ENCODE peak calls at places on chromosomes 2 and 18, in five cellular contexts. L is head of caudate nucleus; P is EH; U is CD8-positive, alpha-beta T cell; C is NCI-H2081. I is an unnamed sample.
A peak's percentile ranks its signal among the peaks of the same experiment; 100 is the strongest.

GRCh38 chr2:7895356-7895755 is 786.5 kb upstream of the ID2 start:
- DNase-seq in L (no peak), P (no peak), U (no peak), C (no peak), I (no peak)

GRCh38 chr18:27042177-27042576 is 142.9 kb downstream of the CHST9 start:
- DNase-seq in L (no peak), P (no peak), U (no peak), C (no peak), I (no peak)

GRCh38 chr2:225493420-225494099 is 94.0 kb downstream of the NYAP2 start:
- DNase-seq in L (peak; percentile 13), P (no peak), U (no peak), C (no peak), I (no peak)

GRCh38 chr18:56146565-56146964 is 491.8 kb downstream of the TXNL1 start:
- DNase-seq in L (no peak), P (peak; percentile 74), U (no peak), C (no peak), I (no peak)

GRCh38 chr2:46381871-46382270 is 84.7 kb downstream of the EPAS1 start:
- DNase-seq in L (no peak), P (no peak), U (no peak), C (no peak), I (no peak)

GRCh38 chr2:12733846-12734245 is 17.1 kb downstream of the TRIB2 start:
- DNase-seq in L (no peak), P (no peak), U (no peak), C (peak; percentile 56), I (no peak)

GRCh38 chr2:95240091-95240490 is 32.8 kb downstream of the ZNF892 start:
- DNase-seq in L (no peak), P (no peak), U (no peak), C (no peak), I (no peak)

GRCh38 chr18:65955747-65956146 is 204.9 kb downstream of the CDH7 start:
- DNase-seq in L (no peak), P (no peak), U (no peak), C (no peak), I (no peak)

GRCh38 chr2:106107509-106108131 is 86.5 kb downstream of the UXS1 start:
- DNase-seq in L (no peak), P (peak; percentile 67), U (no peak), C (no peak), I (peak; percentile 20)

GRCh38 chr2:196403471-196403870 is 232.1 kb upstream of the STK17B start:
- DNase-seq in L (no peak), P (peak; percentile 92), U (no peak), C (no peak), I (peak; percentile 60)

GRCh38 chr2:172552547-172553291 is 3.2 kb upstream of the PDK1 start:
- DNase-seq in L (no peak), P (peak; percentile 86), U (no peak), C (no peak), I (peak; percentile 50)

GRCh38 chr2:129812071-129812470 is 167.4 kb upstream of the RAB6C start:
- DNase-seq in L (peak; percentile 51), P (no peak), U (no peak), C (no peak), I (no peak)

GRCh38 chr18:46069524-46069923 is 2.5 kb downstream of the PSTPIP2 start:
- DNase-seq in L (no peak), P (peak; percentile 25), U (no peak), C (no peak), I (no peak)

GRCh38 chr18:24414349-24415003 is 12.0 kb upstream of the IMPACT start:
- DNase-seq in L (no peak), P (no peak), U (no peak), C (no peak), I (no peak)

GRCh38 chr18:58567453-58568196 is 61.3 kb downstream of the ALPK2 start:
- DNase-seq in L (no peak), P (peak; percentile 96), U (no peak), C (no peak), I (peak; percentile 94)

GRCh38 chr2:168312036-168312822 is 64.8 kb upstream of the STK39 start:
- DNase-seq in L (no peak), P (peak; percentile 24), U (no peak), C (no peak), I (no peak)

GRCh38 chr2:15300645-15301573 is 260.2 kb downstream of the NBAS start:
- DNase-seq in L (no peak), P (no peak), U (no peak), C (no peak), I (no peak)

GRCh38 chr2:136000502-136000901 is 15.1 kb upstream of the DARS1 start:
- DNase-seq in L (no peak), P (no peak), U (no peak), C (no peak), I (no peak)

GRCh38 chr18:48036191-48036590 is 105.7 kb upstream of the SMAD2 start:
- DNase-seq in L (no peak), P (no peak), U (no peak), C (no peak), I (no peak)

GRCh38 chr2:106108351-106108750 is 85.8 kb downstream of the UXS1 start:
- DNase-seq in L (peak; percentile 37), P (peak; percentile 52), U (no peak), C (no peak), I (peak; percentile 28)

GRCh38 chr2:9467687-9468086 is 6.7 kb upstream of the IAH1 start:
- DNase-seq in L (no peak), P (no peak), U (no peak), C (no peak), I (no peak)

GRCh38 chr2:3349211-3349693 is 28.4 kb downstream of the EIPR1 start:
- DNase-seq in L (peak; percentile 63), P (no peak), U (no peak), C (no peak), I (no peak)

GRCh38 chr2:85254540-85255261 is 73.1 kb downstream of the TGOLN2 start:
- DNase-seq in L (no peak), P (no peak), U (no peak), C (no peak), I (no peak)

GRCh38 chr2:23399674-23400261 is 14.8 kb downstream of the KLHL29 start:
- DNase-seq in L (no peak), P (no peak), U (no peak), C (no peak), I (no peak)

GRCh38 chr2:232809349-232810124 is 33.2 kb upstream of the KCNJ13 start:
- DNase-seq in L (no peak), P (no peak), U (no peak), C (no peak), I (no peak)

GRCh38 chr2:127083819-127084503 is 23.0 kb downstream of the BIN1 start:
- DNase-seq in L (peak; percentile 71), P (peak; percentile 91), U (no peak), C (no peak), I (peak; percentile 38)

GRCh38 chr2:241857572-241858121 is 1.0 kb downstream of the PDCD1 start:
- DNase-seq in L (no peak), P (no peak), U (no peak), C (no peak), I (no peak)

GRCh38 chr2:134307334-134307733 is 53.5 kb downstream of the MGAT5 start:
- DNase-seq in L (no peak), P (no peak), U (no peak), C (no peak), I (no peak)

GRCh38 chr2:240250985-240251847 is 110.8 kb upstream of the OTOS start:
- DNase-seq in L (peak; percentile 92), P (peak; percentile 91), U (no peak), C (no peak), I (peak; percentile 91)

GRCh38 chr18:68438983-68439382 is 275.9 kb downstream of the TMX3 start:
- DNase-seq in L (no peak), P (peak; percentile 97), U (no peak), C (no peak), I (peak; percentile 71)

GRCh38 chr2:11581129-11581796 is 47.4 kb downstream of the GREB1 start:
- DNase-seq in L (no peak), P (no peak), U (no peak), C (no peak), I (no peak)

GRCh38 chr18:32200766-32201165 is 10.9 kb downstream of the MEP1B start:
- DNase-seq in L (no peak), P (no peak), U (no peak), C (no peak), I (peak; percentile 2)

GRCh38 chr2:65153515-65153914 is 23.6 kb upstream of the RAB1A start:
- DNase-seq in L (no peak), P (no peak), U (no peak), C (no peak), I (no peak)

GRCh38 chr18:11293794-11294193 is 144.4 kb upstream of the PIEZO2 start:
- DNase-seq in L (no peak), P (no peak), U (no peak), C (no peak), I (no peak)

GRCh38 chr2:131724019-131724418 is 196.3 kb downstream of the CCDC74A start:
- DNase-seq in L (no peak), P (no peak), U (no peak), C (no peak), I (no peak)

GRCh38 chr2:196173505-196173904 is 2.1 kb upstream of the STK17B start:
- DNase-seq in L (no peak), P (no peak), U (no peak), C (no peak), I (no peak)

I was measured in adipocyte.